ENCODE peak calls at places on chromosomes 4 and X, in five cellular contexts. One of them, this sample, is unnamed.

GRCh38 chr4:3291969-3292570 is 751 bp upstream of the RGS12 start:
- DNase-seq in GM23338: peak; percentile 57
- DNase-seq in HCT116: peak; percentile 8
- DNase-seq in GM23248: peak; percentile 80
- DNase-seq in Karpas-422: peak; percentile 48
- DNase-seq in this sample: peak; percentile 4

GRCh38 chr4:156778093-156778492 is 193.5 kb downstream of the PDGFC start:
- DNase-seq in Karpas-422: no peak
- DNase-seq in HCT116: no peak
- DNase-seq in GM23338: no peak
- DNase-seq in GM23248: peak; percentile 71
- DNase-seq in this sample: no peak

GRCh38 chr4:14155803-14156202 is 528.3 kb upstream of the BOD1L1 start:
- DNase-seq in GM23338: no peak
- DNase-seq in Karpas-422: no peak
- DNase-seq in HCT116: no peak
- DNase-seq in GM23248: no peak
- DNase-seq in this sample: no peak

GRCh38 chrX:13414006-13414647 is 94.3 kb upstream of the ATXN3L start:
- DNase-seq in GM23338: peak; percentile 22
- DNase-seq in Karpas-422: no peak
- DNase-seq in GM23248: no peak
- DNase-seq in HCT116: no peak
- DNase-seq in this sample: no peak

GRCh38 chr4:83771113-83771705 is 235.3 kb downstream of the GPAT3 start:
- DNase-seq in Karpas-422: peak; percentile 56
- DNase-seq in GM23248: peak; percentile 83
- DNase-seq in HCT116: peak; percentile 51
- DNase-seq in GM23338: peak; percentile 82
- DNase-seq in this sample: peak; percentile 14

GRCh38 chr4:155889036-155889793 is 14.3 kb upstream of the TDO2 start:
- DNase-seq in Karpas-422: no peak
- DNase-seq in GM23338: no peak
- DNase-seq in GM23248: peak; percentile 92
- DNase-seq in HCT116: no peak
- DNase-seq in this sample: no peak

GRCh38 chr4:110231869-110232268 is 33.5 kb upstream of the ELOVL6 start:
- DNase-seq in HCT116: no peak
- DNase-seq in Karpas-422: peak; percentile 48
- DNase-seq in GM23338: no peak
- DNase-seq in GM23248: no peak
- DNase-seq in this sample: peak; percentile 3

GRCh38 chr4:35461931-35462659 is 782.2 kb downstream of the ARAP2 start:
- DNase-seq in GM23248: no peak
- DNase-seq in Karpas-422: no peak
- DNase-seq in GM23338: peak; percentile 33
- DNase-seq in HCT116: no peak
- DNase-seq in this sample: no peak

GRCh38 chrX:87517571-87518141 is at the start of gene KLHL4:
- DNase-seq in HCT116: no peak
- DNase-seq in GM23338: peak; percentile 80
- DNase-seq in Karpas-422: no peak
- DNase-seq in GM23248: peak; percentile 5
- DNase-seq in this sample: no peak

GRCh38 chrX:20969565-20969964 is 404.7 kb upstream of the CNKSR2 start:
- DNase-seq in Karpas-422: no peak
- DNase-seq in HCT116: no peak
- DNase-seq in GM23338: no peak
- DNase-seq in GM23248: peak; percentile 35
- DNase-seq in this sample: no peak

GRCh38 chr4:52750819-52751348 is 341 bp downstream of the ERVMER34-1 start:
- DNase-seq in GM23338: peak; percentile 60
- DNase-seq in Karpas-422: no peak
- DNase-seq in GM23248: peak; percentile 44
- DNase-seq in HCT116: peak; percentile 16
- DNase-seq in this sample: no peak

GRCh38 chr4:48772568-48772967 is 7.5 kb downstream of the FRYL start:
- DNase-seq in GM23338: no peak
- DNase-seq in Karpas-422: no peak
- DNase-seq in HCT116: no peak
- DNase-seq in GM23248: no peak
- DNase-seq in this sample: no peak
- H3K4me1 ChIP-seq in GM23338: peaks cover 20% of the 10 kb centered on the region
- H3K4me1 ChIP-seq in Karpas-422: peaks cover 52% of the 10 kb centered on the region
- H3K4me1 ChIP-seq in HCT116: peaks cover 26% of the 10 kb centered on the region
- H3K4me1 ChIP-seq in GM23248: peaks cover 25% of the 10 kb centered on the region
- H3K4me1 ChIP-seq in this sample: peaks cover 26% of the 10 kb centered on the region

GRCh38 chrX:134714633-134715110 is 56.4 kb upstream of the PLAC1 start:
- DNase-seq in GM23338: no peak
- DNase-seq in Karpas-422: no peak
- DNase-seq in GM23248: no peak
- DNase-seq in HCT116: no peak
- DNase-seq in this sample: no peak

GRCh38 chrX:134715930-134716619 is 57.8 kb upstream of the PLAC1 start:
- DNase-seq in GM23248: no peak
- DNase-seq in Karpas-422: no peak
- DNase-seq in GM23338: peak; percentile 2
- DNase-seq in HCT116: no peak
- DNase-seq in this sample: no peak

GRCh38 chrX:134711135-134711941 is 53.1 kb upstream of the PLAC1 start:
- DNase-seq in HCT116: no peak
- DNase-seq in Karpas-422: no peak
- DNase-seq in GM23338: no peak
- DNase-seq in GM23248: no peak
- DNase-seq in this sample: no peak

GRCh38 chrX:134713618-134714107 is 55.4 kb upstream of the PLAC1 start:
- DNase-seq in GM23338: no peak
- DNase-seq in Karpas-422: no peak
- DNase-seq in HCT116: no peak
- DNase-seq in GM23248: no peak
- DNase-seq in this sample: no peak

DNA sequence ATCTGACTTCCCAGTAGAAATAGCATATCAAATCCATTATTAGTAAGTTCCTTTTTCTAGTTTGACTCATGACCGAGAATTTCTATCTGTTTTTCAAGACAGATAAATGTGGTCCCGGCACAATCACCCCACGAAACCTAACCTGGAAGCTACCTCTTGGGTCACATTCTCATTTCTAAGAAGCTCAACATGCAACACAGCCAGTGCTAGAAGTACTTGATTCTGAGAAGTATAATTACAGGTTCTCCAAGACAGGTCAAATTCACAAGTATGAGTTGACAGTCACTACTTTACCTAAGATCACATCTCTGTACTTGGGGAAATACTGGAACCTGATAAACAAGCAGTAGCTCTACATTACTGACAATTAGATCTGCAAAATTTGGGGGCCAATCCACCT is 54.0 kb upstream of the PLAC1 start:
- DNase-seq in HCT116: no peak
- DNase-seq in GM23338: no peak
- DNase-seq in Karpas-422: no peak
- DNase-seq in GM23248: no peak
- DNase-seq in this sample: no peak
- H3K4me3 ChIP-seq in HCT116: no peak overlapping the region
- H3K4me3 ChIP-seq in GM23338: no peak overlapping the region
- H3K4me3 ChIP-seq in Karpas-422: no peak overlapping the region
- H3K4me3 ChIP-seq in GM23248: no peak overlapping the region
- H3K4me3 ChIP-seq in this sample: no peak overlapping the region

DNA sequence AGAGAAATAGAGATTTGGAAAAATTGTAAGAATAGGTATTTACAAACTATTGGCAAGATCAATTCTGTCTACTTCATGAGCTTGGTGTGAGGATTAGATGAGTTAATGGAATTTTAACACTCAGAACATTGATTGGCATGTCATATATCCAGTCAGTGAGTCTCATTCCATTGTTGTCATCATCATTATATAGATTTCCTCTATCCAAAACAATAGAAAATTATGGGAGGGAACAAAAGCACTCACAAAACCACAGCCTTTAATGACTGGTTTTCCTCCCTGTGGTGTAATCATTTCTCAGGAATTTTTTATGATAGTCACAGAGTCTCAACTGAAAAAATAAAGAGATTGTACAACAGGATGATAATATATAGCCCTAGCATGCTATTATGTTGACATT is 21.1 kb downstream of the KLHL5 start:
- DNase-seq in GM23338: no peak
- DNase-seq in Karpas-422: no peak
- DNase-seq in HCT116: no peak
- DNase-seq in GM23248: peak; percentile 71
- DNase-seq in this sample: no peak
- H3K9me2 ChIP-seq in GM23338: peaks cover 4% of the 10 kb centered on the region
- H3K9me2 ChIP-seq in Karpas-422: no peaks in the 10 kb centered on the region
- H3K9me2 ChIP-seq in HCT116: peaks cover 3% of the 10 kb centered on the region
- H3K9me2 ChIP-seq in GM23248: no peaks in the 10 kb centered on the region
- H3K9me2 ChIP-seq in this sample: no peaks in the 10 kb centered on the region

GRCh38 chr4:89289312-89289711 is 18.3 kb downstream of the GPRIN3 start:
- DNase-seq in GM23248: no peak
- DNase-seq in HCT116: no peak
- DNase-seq in GM23338: no peak
- DNase-seq in Karpas-422: no peak
- DNase-seq in this sample: no peak
- H3K4me1 ChIP-seq in GM23248: no peaks in the 10 kb centered on the region
- H3K4me1 ChIP-seq in HCT116: peaks cover 6% of the 10 kb centered on the region
- H3K4me1 ChIP-seq in GM23338: peaks cover 6% of the 10 kb centered on the region
- H3K4me1 ChIP-seq in Karpas-422: peaks cover 15% of the 10 kb centered on the region
- H3K4me1 ChIP-seq in this sample: peaks cover 43% of the 10 kb centered on the region

GRCh38 chr4:129087516-129087915 is 5.8 kb downstream of the SCLT1 start:
- DNase-seq in HCT116: no peak
- DNase-seq in Karpas-422: no peak
- DNase-seq in GM23248: no peak
- DNase-seq in GM23338: no peak
- DNase-seq in this sample: no peak

GRCh38 chr4:129082302-129082701 is 11.0 kb downstream of the SCLT1 start:
- DNase-seq in Karpas-422: no peak
- DNase-seq in HCT116: no peak
- DNase-seq in GM23248: no peak
- DNase-seq in GM23338: no peak
- DNase-seq in this sample: no peak

GRCh38 chr4:129080129-129080528 is 13.2 kb downstream of the SCLT1 start:
- DNase-seq in GM23248: no peak
- DNase-seq in Karpas-422: no peak
- DNase-seq in GM23338: no peak
- DNase-seq in HCT116: no peak
- DNase-seq in this sample: no peak

GRCh38 chr4:129085472-129085871 is 7.9 kb downstream of the SCLT1 start:
- DNase-seq in Karpas-422: no peak
- DNase-seq in GM23338: no peak
- DNase-seq in GM23248: no peak
- DNase-seq in HCT116: no peak
- DNase-seq in this sample: no peak
- H3K4me3 ChIP-seq in Karpas-422: no peak overlapping the region
- H3K4me3 ChIP-seq in GM23338: no peak overlapping the region
- H3K4me3 ChIP-seq in GM23248: no peak overlapping the region
- H3K4me3 ChIP-seq in HCT116: no peak overlapping the region
- H3K4me3 ChIP-seq in this sample: no peak overlapping the region

GRCh38 chr4:104532677-104533076 is 38.0 kb upstream of the CXXC4 start:
- DNase-seq in GM23338: peak; percentile 45
- DNase-seq in HCT116: no peak
- DNase-seq in Karpas-422: no peak
- DNase-seq in GM23248: no peak
- DNase-seq in this sample: no peak
- H3K9me2 ChIP-seq in GM23338: no peaks in the 10 kb centered on the region
- H3K9me2 ChIP-seq in HCT116: no peaks in the 10 kb centered on the region
- H3K9me2 ChIP-seq in Karpas-422: no peaks in the 10 kb centered on the region
- H3K9me2 ChIP-seq in GM23248: no peaks in the 10 kb centered on the region
- H3K9me2 ChIP-seq in this sample: no peaks in the 10 kb centered on the region

DNA sequence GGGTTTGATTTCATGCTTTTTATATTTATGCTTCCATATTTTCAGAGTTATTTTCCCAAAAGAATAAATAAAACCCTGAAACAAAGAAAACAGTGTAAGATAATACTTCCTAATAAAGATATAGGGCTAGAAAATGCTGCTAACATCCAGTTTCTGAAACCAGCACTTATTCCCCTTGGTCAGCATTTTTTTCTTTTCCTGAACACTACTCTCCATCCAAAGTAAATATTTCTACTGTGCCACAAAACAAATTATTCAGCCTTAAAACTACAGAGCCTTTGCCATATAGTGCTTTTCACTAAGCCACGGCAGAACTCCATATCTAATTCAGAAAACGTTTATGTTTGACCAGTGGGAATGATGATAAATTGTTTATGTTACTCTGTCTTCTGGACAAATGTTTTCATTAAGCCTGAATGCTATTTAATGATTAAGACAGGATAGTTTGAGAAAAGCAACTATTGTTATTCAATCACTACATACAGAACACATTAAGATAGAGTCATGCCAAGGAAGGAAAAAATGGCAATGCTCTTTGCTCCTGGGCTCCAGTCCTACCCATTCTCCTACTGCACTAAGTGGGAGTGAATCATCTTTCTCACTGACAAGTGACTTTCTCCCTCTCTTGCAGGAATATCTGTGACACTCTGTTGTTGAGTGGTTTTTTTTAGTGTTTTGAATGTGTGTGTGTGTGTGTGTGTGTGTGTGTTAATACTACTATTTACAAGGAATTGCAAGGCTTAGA is 723.9 kb downstream of the FAT4 start:
- DNase-seq in Karpas-422: no peak
- DNase-seq in GM23338: no peak
- DNase-seq in GM23248: no peak
- DNase-seq in HCT116: no peak
- DNase-seq in this sample: no peak
- H3K4me1 ChIP-seq in Karpas-422: no peaks in the 10 kb centered on the region
- H3K4me1 ChIP-seq in GM23338: no peaks in the 10 kb centered on the region
- H3K4me1 ChIP-seq in GM23248: no peaks in the 10 kb centered on the region
- H3K4me1 ChIP-seq in HCT116: no peaks in the 10 kb centered on the region
- H3K4me1 ChIP-seq in this sample: no peaks in the 10 kb centered on the region

This sample was measured in OCI-LY7.